ENCODE peak calls at places on chromosome 6, in seven cellular contexts. S, R, W, E, Z, P and L are unnamed samples.

GRCh38 chr6:31897612-31898199 is at the start of gene EHMT2:
- DNase-seq in R (peak; percentile 79), Z (peak; percentile 91), E (peak; percentile 67), S (peak; percentile 76), P (peak; percentile 94), W (peak; percentile 92), L (no peak)

GRCh38 chr6:106637051-106637717 is 7.8 kb downstream of the QRSL1 start:
- DNase-seq in S (no peak), R (no peak), P (no peak), E (no peak), W (no peak), Z (no peak), L (no peak)

GRCh38 chr6:109465772-109466171 is 10.2 kb upstream of the MICAL1 start:
- DNase-seq in W (peak; percentile 46), E (no peak), S (no peak), R (no peak), P (no peak), Z (no peak), L (no peak)

GRCh38 chr6:63923139-63923739 is 287.6 kb downstream of the PHF3 start:
- DNase-seq in W (no peak), R (peak; percentile 43), P (no peak), Z (peak; percentile 60), E (no peak), S (peak; percentile 31), L (no peak)

GRCh38 chr6:41922154-41922553 is 855 bp downstream of the BYSL start:
- DNase-seq in Z (no peak), W (no peak), E (no peak), R (no peak), P (no peak), S (no peak), L (no peak)

GRCh38 chr6:14283600-14284235 is 166.1 kb downstream of the CD83 start:
- DNase-seq in P (peak; percentile 45), Z (peak; percentile 9), S (no peak), W (no peak), E (no peak), R (no peak), L (no peak)

GRCh38 chr6:19444481-19444880 is 392.7 kb upstream of the ID4 start:
- DNase-seq in E (no peak), Z (no peak), W (no peak), R (no peak), P (no peak), S (no peak), L (no peak)

GRCh38 chr6:43298565-43299337 is 691 bp downstream of the SLC22A7 start:
- DNase-seq in E (no peak), S (no peak), Z (no peak), P (no peak), W (no peak), R (no peak), L (no peak)

GRCh38 chr6:14950970-14951276 is 294.9 kb upstream of the JARID2 start:
- DNase-seq in E (no peak), W (no peak), P (no peak), Z (no peak), R (no peak), S (no peak), L (no peak)